ENCODE peak calls at places on chromosomes 7 and 10, in five cellular contexts. One of them, this sample, is unnamed.

GRCh38 chr10:117425908-117426566 is 50.8 kb upstream of the PDZD8 start:
- DNase-seq in AG10803: no peak
- DNase-seq in NCI-H1092: no peak
- DNase-seq in astrocyte of the hippocampus: no peak
- DNase-seq in stimulated activated CD4-positive, alpha-beta T cell treated with anti-CD3 and anti-CD28 coated beads, Interleukin-1b, Interleukin-23, amount 100 ng/mL, for 24 hours: no peak
- DNase-seq in this sample: no peak

GRCh38 chr7:35906191-35906908 is 105.5 kb downstream of the SEPTIN7 start:
- DNase-seq in AG10803: peak; percentile 80
- DNase-seq in stimulated activated CD4-positive, alpha-beta T cell treated with anti-CD3 and anti-CD28 coated beads, Interleukin-1b, Interleukin-23, amount 100 ng/mL, for 24 hours: peak; percentile 44
- DNase-seq in NCI-H1092: peak; percentile 56
- DNase-seq in astrocyte of the hippocampus: peak; percentile 87
- DNase-seq in this sample: peak; percentile 53

GRCh38 chr10:121598261-121599249 is at the start of gene FGFR2:
- DNase-seq in NCI-H1092: peak; percentile 65
- DNase-seq in AG10803: peak; percentile 47
- DNase-seq in astrocyte of the hippocampus: peak; percentile 96
- DNase-seq in stimulated activated CD4-positive, alpha-beta T cell treated with anti-CD3 and anti-CD28 coated beads, Interleukin-1b, Interleukin-23, amount 100 ng/mL, for 24 hours: peak; percentile 25
- DNase-seq in this sample: peak; percentile 11

GRCh38 chr7:156560075-156560474 is 80.5 kb upstream of the RNF32 start:
- DNase-seq in AG10803: no peak
- DNase-seq in astrocyte of the hippocampus: no peak
- DNase-seq in stimulated activated CD4-positive, alpha-beta T cell treated with anti-CD3 and anti-CD28 coated beads, Interleukin-1b, Interleukin-23, amount 100 ng/mL, for 24 hours: no peak
- DNase-seq in NCI-H1092: no peak
- DNase-seq in this sample: no peak

GRCh38 chr7:117946201-117946633 is 73.0 kb upstream of the CTTNBP2 start:
- DNase-seq in AG10803: no peak
- DNase-seq in astrocyte of the hippocampus: peak; percentile 21
- DNase-seq in stimulated activated CD4-positive, alpha-beta T cell treated with anti-CD3 and anti-CD28 coated beads, Interleukin-1b, Interleukin-23, amount 100 ng/mL, for 24 hours: no peak
- DNase-seq in NCI-H1092: no peak
- DNase-seq in this sample: no peak

GRCh38 chr10:129690248-129691070 is 223.4 kb downstream of the MGMT start:
- DNase-seq in astrocyte of the hippocampus: peak; percentile 68
- DNase-seq in stimulated activated CD4-positive, alpha-beta T cell treated with anti-CD3 and anti-CD28 coated beads, Interleukin-1b, Interleukin-23, amount 100 ng/mL, for 24 hours: no peak
- DNase-seq in NCI-H1092: no peak
- DNase-seq in AG10803: no peak
- DNase-seq in this sample: no peak

GRCh38 chr7:46633816-46634215 is 712.7 kb upstream of the IGFBP3 start:
- DNase-seq in stimulated activated CD4-positive, alpha-beta T cell treated with anti-CD3 and anti-CD28 coated beads, Interleukin-1b, Interleukin-23, amount 100 ng/mL, for 24 hours: no peak
- DNase-seq in AG10803: no peak
- DNase-seq in astrocyte of the hippocampus: peak; percentile 26
- DNase-seq in NCI-H1092: no peak
- DNase-seq in this sample: no peak

GRCh38 chr7:57413529-57414398 is 36.2 kb upstream of the ZNF716 start:
- DNase-seq in astrocyte of the hippocampus: no peak
- DNase-seq in stimulated activated CD4-positive, alpha-beta T cell treated with anti-CD3 and anti-CD28 coated beads, Interleukin-1b, Interleukin-23, amount 100 ng/mL, for 24 hours: no peak
- DNase-seq in AG10803: no peak
- DNase-seq in NCI-H1092: no peak
- DNase-seq in this sample: no peak

GRCh38 chr7:150335101-150335773 is 6.2 kb downstream of the RARRES2 start:
- DNase-seq in astrocyte of the hippocampus: peak; percentile 81
- DNase-seq in NCI-H1092: no peak
- DNase-seq in AG10803: peak; percentile 86
- DNase-seq in stimulated activated CD4-positive, alpha-beta T cell treated with anti-CD3 and anti-CD28 coated beads, Interleukin-1b, Interleukin-23, amount 100 ng/mL, for 24 hours: no peak
- DNase-seq in this sample: no peak

GRCh38 chr10:60942604-60943269 is 1.2 kb downstream of the RHOBTB1 start:
- DNase-seq in AG10803: peak; percentile 60
- DNase-seq in astrocyte of the hippocampus: peak; percentile 55
- DNase-seq in stimulated activated CD4-positive, alpha-beta T cell treated with anti-CD3 and anti-CD28 coated beads, Interleukin-1b, Interleukin-23, amount 100 ng/mL, for 24 hours: no peak
- DNase-seq in NCI-H1092: no peak
- DNase-seq in this sample: no peak

GRCh38 chr7:54705436-54705835 is 53.6 kb downstream of the SEC61G start:
- DNase-seq in astrocyte of the hippocampus: peak; percentile 70
- DNase-seq in AG10803: peak; percentile 42
- DNase-seq in NCI-H1092: no peak
- DNase-seq in stimulated activated CD4-positive, alpha-beta T cell treated with anti-CD3 and anti-CD28 coated beads, Interleukin-1b, Interleukin-23, amount 100 ng/mL, for 24 hours: no peak
- DNase-seq in this sample: peak; percentile 17

GRCh38 chr7:9091282-9091681 is 657.9 kb downstream of the NXPH1 start:
- DNase-seq in NCI-H1092: no peak
- DNase-seq in AG10803: no peak
- DNase-seq in astrocyte of the hippocampus: no peak
- DNase-seq in stimulated activated CD4-positive, alpha-beta T cell treated with anti-CD3 and anti-CD28 coated beads, Interleukin-1b, Interleukin-23, amount 100 ng/mL, for 24 hours: no peak
- DNase-seq in this sample: no peak

GRCh38 chr7:130393095-130393494 is 12.8 kb downstream of the CPA1 start:
- DNase-seq in AG10803: peak; percentile 90
- DNase-seq in stimulated activated CD4-positive, alpha-beta T cell treated with anti-CD3 and anti-CD28 coated beads, Interleukin-1b, Interleukin-23, amount 100 ng/mL, for 24 hours: no peak
- DNase-seq in NCI-H1092: no peak
- DNase-seq in astrocyte of the hippocampus: no peak
- DNase-seq in this sample: no peak

GRCh38 chr10:11208908-11209809 is 191.5 kb downstream of the CELF2 start:
- DNase-seq in NCI-H1092: no peak
- DNase-seq in stimulated activated CD4-positive, alpha-beta T cell treated with anti-CD3 and anti-CD28 coated beads, Interleukin-1b, Interleukin-23, amount 100 ng/mL, for 24 hours: no peak
- DNase-seq in AG10803: no peak
- DNase-seq in astrocyte of the hippocampus: no peak
- DNase-seq in this sample: no peak

GRCh38 chr10:120942806-120943413 is 91.7 kb downstream of the WDR11 start:
- DNase-seq in NCI-H1092: no peak
- DNase-seq in astrocyte of the hippocampus: peak; percentile 90
- DNase-seq in stimulated activated CD4-positive, alpha-beta T cell treated with anti-CD3 and anti-CD28 coated beads, Interleukin-1b, Interleukin-23, amount 100 ng/mL, for 24 hours: peak; percentile 51
- DNase-seq in AG10803: peak; percentile 66
- DNase-seq in this sample: peak; percentile 45

GRCh38 chr10:121734517-121735137 is 136.4 kb upstream of the FGFR2 start:
- DNase-seq in AG10803: peak; percentile 13
- DNase-seq in stimulated activated CD4-positive, alpha-beta T cell treated with anti-CD3 and anti-CD28 coated beads, Interleukin-1b, Interleukin-23, amount 100 ng/mL, for 24 hours: no peak
- DNase-seq in NCI-H1092: peak; percentile 8
- DNase-seq in astrocyte of the hippocampus: peak; percentile 36
- DNase-seq in this sample: no peak

GRCh38 chr10:95214793-95215192 is 20.8 kb downstream of the ACSM6 start:
- DNase-seq in AG10803: no peak
- DNase-seq in stimulated activated CD4-positive, alpha-beta T cell treated with anti-CD3 and anti-CD28 coated beads, Interleukin-1b, Interleukin-23, amount 100 ng/mL, for 24 hours: no peak
- DNase-seq in NCI-H1092: no peak
- DNase-seq in astrocyte of the hippocampus: peak; percentile 46
- DNase-seq in this sample: no peak

GRCh38 chr7:1669954-1670893 is at the start of gene ELFN1:
- DNase-seq in astrocyte of the hippocampus: peak; percentile 83
- DNase-seq in NCI-H1092: no peak
- DNase-seq in AG10803: peak; percentile 32
- DNase-seq in stimulated activated CD4-positive, alpha-beta T cell treated with anti-CD3 and anti-CD28 coated beads, Interleukin-1b, Interleukin-23, amount 100 ng/mL, for 24 hours: no peak
- DNase-seq in this sample: no peak

GRCh38 chr10:103833731-103834365 is 21.5 kb downstream of the SH3PXD2A start:
- DNase-seq in NCI-H1092: no peak
- DNase-seq in stimulated activated CD4-positive, alpha-beta T cell treated with anti-CD3 and anti-CD28 coated beads, Interleukin-1b, Interleukin-23, amount 100 ng/mL, for 24 hours: no peak
- DNase-seq in astrocyte of the hippocampus: no peak
- DNase-seq in AG10803: peak; percentile 45
- DNase-seq in this sample: peak; percentile 23

GRCh38 chr10:22436526-22436892 is 91.2 kb downstream of the SPAG6 start:
- DNase-seq in NCI-H1092: no peak
- DNase-seq in astrocyte of the hippocampus: no peak
- DNase-seq in AG10803: no peak
- DNase-seq in stimulated activated CD4-positive, alpha-beta T cell treated with anti-CD3 and anti-CD28 coated beads, Interleukin-1b, Interleukin-23, amount 100 ng/mL, for 24 hours: peak; percentile 23
- DNase-seq in this sample: no peak